ENCODE peak calls at places on chromosomes 7 and 10, in four cellular contexts. Z, J, C and V are unnamed samples.

GRCh38 chr7:89064831-89065230 is 269.3 kb upstream of the TEX47 start:
- DNase-seq in Z (no peak), J (peak), C (no peak), V (no peak)

GRCh38 chr10:68082815-68083395 is 7.8 kb upstream of the HERC4 start:
- DNase-seq in Z (no peak), J (peak), C (no peak), V (no peak)

GRCh38 chr7:57201021-57201894 is 69.0 kb upstream of the ZNF479 start:
- DNase-seq in Z (no peak), J (no peak), C (no peak), V (no peak)

GRCh38 chr7:88635149-88635548 is 124.4 kb upstream of the ZNF804B start:
- DNase-seq in Z (no peak), J (no peak), C (no peak), V (no peak)

GRCh38 chr7:40986351-40986873 is 716.5 kb downstream of the INHBA start:
- DNase-seq in Z (no peak), J (peak), C (no peak), V (no peak)

GRCh38 chr10:123398180-123398591 is 244.0 kb downstream of the BUB3 start:
- DNase-seq in Z (no peak), J (no peak), C (no peak), V (no peak)

GRCh38 chr7:151276651-151277590 is 28.4 kb upstream of the SMARCD3 start:
- DNase-seq in Z (peak), J (peak), C (peak), V (no peak)

GRCh38 chr10:132835848-132836233 is 49.9 kb upstream of the NKX6-2 start:
- DNase-seq in Z (no peak), J (no peak), C (no peak), V (no peak)

GRCh38 chr7:105367458-105367857 is 21.3 kb downstream of the SRPK2 start:
- DNase-seq in Z (no peak), J (no peak), C (no peak), V (no peak)

GRCh38 chr10:23478570-23478969 is 39.7 kb downstream of the OTUD1 start:
- DNase-seq in Z (no peak), J (no peak), C (no peak), V (no peak)

GRCh38 chr10:130691787-130692186 is 555.6 kb downstream of the GLRX3 start:
- DNase-seq in Z (no peak), J (no peak), C (no peak), V (no peak)

GRCh38 chr7:156764016-156764669 is 123.6 kb downstream of the RNF32 start:
- DNase-seq in Z (no peak), J (peak), C (peak), V (no peak)

GRCh38 chr10:31197886-31198285 is 121.1 kb upstream of the ZEB1 start:
- DNase-seq in Z (no peak), J (peak), C (no peak), V (no peak)

GRCh38 chr7:101772508-101773306 is 44.7 kb upstream of the CUX1 start:
- DNase-seq in Z (no peak), J (peak), C (no peak), V (no peak)

GRCh38 chr7:26101471-26102151 is 50.4 kb upstream of the NFE2L3 start:
- DNase-seq in Z (no peak), J (no peak), C (no peak), V (no peak)

GRCh38 chr10:129897851-129898463 is 66.1 kb downstream of the EBF3 start:
- DNase-seq in Z (no peak), J (no peak), C (no peak), V (no peak)

GRCh38 chr7:90988523-90988922 is 275.7 kb upstream of the FZD1 start:
- DNase-seq in Z (no peak), J (no peak), C (no peak), V (no peak)

GRCh38 chr7:100509213-100509612 is 25.5 kb downstream of the NYAP1 start:
- DNase-seq in Z (no peak), J (peak), C (no peak), V (no peak)

GRCh38 chr7:139186146-139186545 is 44.9 kb upstream of the UBN2 start:
- DNase-seq in Z (no peak), J (no peak), C (no peak), V (no peak)

GRCh38 chr7:94355389-94355788 is 39.3 kb upstream of the COL1A2 start:
- DNase-seq in Z (no peak), J (peak), C (no peak), V (no peak)

GRCh38 chr10:31404640-31405039 is 85.6 kb downstream of the ZEB1 start:
- DNase-seq in Z (no peak), J (peak), C (no peak), V (no peak)

GRCh38 chr10:24966962-24967361 is 14.6 kb upstream of the PRTFDC1 start:
- DNase-seq in Z (no peak), J (no peak), C (no peak), V (no peak)

GRCh38 chr10:24971374-24971773 is 19.0 kb upstream of the PRTFDC1 start:
- DNase-seq in Z (no peak), J (no peak), C (no peak), V (no peak)

GRCh38 chr10:24968349-24968748 is 15.9 kb upstream of the PRTFDC1 start:
- DNase-seq in Z (no peak), J (no peak), C (no peak), V (no peak)

GRCh38 chr10:24973163-24973562 is 20.8 kb upstream of the PRTFDC1 start:
- DNase-seq in Z (no peak), J (no peak), C (no peak), V (no peak)

DNA sequence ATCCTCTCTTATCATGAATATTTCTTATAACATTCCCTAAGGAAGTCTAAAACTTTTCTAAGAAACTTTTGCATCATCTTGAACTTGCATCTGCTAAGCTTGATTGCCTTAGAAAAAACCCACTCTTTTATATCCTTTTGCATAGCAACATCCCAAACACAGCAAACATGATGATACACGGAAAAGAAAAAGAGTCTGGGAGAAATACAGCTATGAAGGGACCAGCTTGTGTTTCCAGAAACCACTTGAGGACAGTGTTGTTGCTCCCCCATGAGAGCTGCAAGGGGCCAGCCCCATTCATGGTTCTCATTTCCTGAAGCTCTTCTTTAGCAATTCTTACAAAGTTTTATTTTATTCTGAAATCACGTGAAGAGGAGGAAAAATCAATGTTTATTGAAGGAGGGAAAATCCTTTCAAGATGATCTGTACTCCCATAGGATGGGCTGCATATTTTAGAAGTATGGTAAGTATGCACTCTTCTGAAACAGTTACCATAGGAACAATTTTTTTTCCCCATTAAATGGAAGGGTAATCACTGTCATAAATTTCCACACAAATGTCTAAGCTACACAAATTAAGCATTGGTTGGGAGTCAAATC is 17.4 kb upstream of the PRTFDC1 start:
- DNase-seq in Z (no peak), J (no peak), C (no peak), V (no peak)
- TF ChIP-seq CTCF in Z (no peak), J (no peak), C (no peak), V (no peak)

GRCh38 chr7:7156663-7157062 is 25.7 kb upstream of the C1GALT1 start:
- DNase-seq in Z (no peak), J (no peak), C (no peak), V (no peak)
- H3K27ac ChIP-seq in Z (peak), J (no peak), C (no peak), V (no peak)

GRCh38 chr10:124675261-124675660 is 68.9 kb downstream of the FAM53B start:
- DNase-seq in Z (no peak), J (no peak), C (no peak), V (no peak)
- TF ChIP-seq CTCF in Z (no peak), J (no peak), C (no peak), V (no peak)

GRCh38 chr10:122089343-122090015 is 100.5 kb downstream of the TACC2 start:
- DNase-seq in Z (no peak), J (no peak), C (no peak), V (no peak)
- H3K27ac ChIP-seq in Z (no peak), J (no peak), C (no peak), V (peak)